ENCODE peak calls at places on chromosomes 13 and 19, in four cellular contexts. E is frontal cortex, Y is AG20443, H is ELR. P is an unnamed sample.

GRCh38 chr13:44451109-44451508 is 77.5 kb downstream of the SERP2 start:
- DNase-seq in E (no peak), Y (no peak), H (no peak), P (no peak)

GRCh38 chr19:5145521-5146511 is 176.9 kb downstream of the KDM4B start:
- DNase-seq in E (no peak), Y (no peak), H (no peak), P (no peak)

GRCh38 chr19:41792513-41793413 is 3.6 kb upstream of the CEACAM3 start:
- DNase-seq in E (no peak), Y (peak), H (peak), P (no peak)

GRCh38 chr13:50441141-50441540 is 402.4 kb downstream of the DLEU7 start:
- DNase-seq in E (no peak), Y (no peak), H (no peak), P (no peak)

GRCh38 chr19:660793-661426 is 2.1 kb downstream of the RNF126 start:
- DNase-seq in E (no peak), Y (no peak), H (no peak), P (no peak)

GRCh38 chr13:97282705-97283104 is 60.6 kb downstream of the MBNL2 start:
- DNase-seq in E (no peak), Y (no peak), H (no peak), P (no peak)

GRCh38 chr13:95724252-95724651 is 47.3 kb downstream of the DNAJC3 start:
- DNase-seq in E (no peak), Y (no peak), H (peak), P (no peak)

GRCh38 chr19:5451494-5451893 is 3.7 kb upstream of the ZNRF4 start:
- DNase-seq in E (no peak), Y (no peak), H (no peak), P (no peak)

GRCh38 chr13:34357435-34358232 is 539.7 kb downstream of the RFC3 start:
- DNase-seq in E (no peak), Y (peak), H (peak), P (no peak)

GRCh38 chr19:16463991-16464575 is 7.7 kb downstream of the EPS15L1 start:
- DNase-seq in E (no peak), Y (no peak), H (peak), P (no peak)

GRCh38 chr19:46351241-46352041 is 4.6 kb downstream of the PPP5C start:
- DNase-seq in E (no peak), Y (peak), H (peak), P (no peak)

GRCh38 chr13:106362637-106363036 is 172.8 kb downstream of the EFNB2 start:
- DNase-seq in E (no peak), Y (no peak), H (no peak), P (no peak)

GRCh38 chr19:41261474-41262190 is 2.5 kb upstream of the HNRNPUL1 start:
- DNase-seq in E (no peak), Y (no peak), H (no peak), P (no peak)

GRCh38 chr19:37361994-37362393 is 8.9 kb upstream of the ZNF527 start:
- DNase-seq in E (peak), Y (peak), H (peak), P (no peak)

GRCh38 chr13:40652588-40652940 is 13.9 kb downstream of the FOXO1 start:
- DNase-seq in E (no peak), Y (no peak), H (no peak), P (no peak)

GRCh38 chr13:88622362-88622973 is 951.3 kb downstream of the SLITRK5 start:
- DNase-seq in E (no peak), Y (no peak), H (peak), P (no peak)

GRCh38 chr13:79749556-79749955 is 268.6 kb downstream of the NDFIP2 start:
- DNase-seq in E (no peak), Y (no peak), H (no peak), P (no peak)

GRCh38 chr13:64871742-64872141 is 2358.4 kb downstream of the PCDH9 start:
- DNase-seq in E (no peak), Y (no peak), H (no peak), P (no peak)

GRCh38 chr13:114151565-114152284 is 19.3 kb upstream of the RASA3 start:
- DNase-seq in E (no peak), Y (no peak), H (no peak), P (no peak)

GRCh38 chr19:46639356-46640061 is 3.5 kb upstream of the GNG8 start:
- DNase-seq in E (no peak), Y (peak), H (peak), P (peak)

GRCh38 chr13:99367663-99368448 is 60.7 kb upstream of the GPR183 start:
- DNase-seq in E (no peak), Y (no peak), H (no peak), P (no peak)

GRCh38 chr13:29428310-29428991 is 167.0 kb downstream of the SLC7A1 start:
- DNase-seq in E (peak), Y (peak), H (peak), P (no peak)

GRCh38 chr13:91212229-91212628 is 135.3 kb upstream of the MIR17HG start:
- DNase-seq in E (no peak), Y (no peak), H (no peak), P (no peak)

GRCh38 chr13:106786006-106786579 is 218.2 kb upstream of the ARGLU1 start:
- DNase-seq in E (no peak), Y (no peak), H (no peak), P (no peak)

GRCh38 chr13:114019367-114019766 is 45.5 kb upstream of the C13orf46 start:
- DNase-seq in E (peak), Y (peak), H (peak), P (no peak)

GRCh38 chr19:39676004-39676403 is 20.3 kb downstream of the LGALS16 start:
- DNase-seq in E (no peak), Y (no peak), H (peak), P (no peak)

GRCh38 chr13:99757756-99758464 is 213.7 kb downstream of the ZIC5 start:
- DNase-seq in E (no peak), Y (no peak), H (no peak), P (no peak)

GRCh38 chr19:48102870-48103751 is 7.5 kb downstream of the PLA2G4C start:
- DNase-seq in E (no peak), Y (peak), H (peak), P (no peak)

GRCh38 chr13:48578516-48579166 is 45.8 kb upstream of the RCBTB2 start:
- DNase-seq in E (no peak), Y (no peak), H (no peak), P (no peak)

GRCh38 chr19:40143612-40144011 is 47.6 kb upstream of the MAP3K10 start:
- DNase-seq in E (peak), Y (no peak), H (no peak), P (no peak)

GRCh38 chr19:42208612-42209011 is 8.9 kb downstream of the DEDD2 start:
- DNase-seq in E (no peak), Y (no peak), H (no peak), P (no peak)

GRCh38 chr19:18782559-18783225 is 8.4 kb downstream of the COMP start:
- DNase-seq in E (no peak), Y (no peak), H (no peak), P (no peak)

GRCh38 chr19:11092181-11092538 is 2.9 kb downstream of the LDLR start:
- DNase-seq in E (no peak), Y (peak), H (peak), P (no peak)

GRCh38 chr19:16978156-16978555 is 48.5 kb downstream of the CPAMD8 start:
- DNase-seq in E (no peak), Y (no peak), H (no peak), P (no peak)

GRCh38 chr13:43664700-43665191 is 122.0 kb downstream of the ENOX1 start:
- DNase-seq in E (no peak), Y (peak), H (peak), P (no peak)

GRCh38 chr19:10580979-10581631 is 6.0 kb downstream of the AP1M2 start:
- DNase-seq in E (peak), Y (peak), H (peak), P (peak)

GRCh38 chr19:30170495-30171137 is 201.6 kb upstream of the ZNF536 start:
- DNase-seq in E (no peak), Y (no peak), H (no peak), P (no peak)

GRCh38 chr19:4567584-4568071 is 8.1 kb upstream of the SEMA6B start:
- DNase-seq in E (no peak), Y (peak), H (peak), P (no peak)

P was measured in ascending aorta.